ENCODE peak calls at places on chromosomes 7 and 10, in seven cellular contexts. D is astrocyte, T is AG04450, U is MM.1S, V is Panc1, F is adrenal gland, H is breast epithelium. S is an unnamed sample.
A peak's percentile ranks its signal among the peaks of the same experiment; 100 is the strongest.

GRCh38 chr7:144834516-144835165 is 1.2 kb downstream of the TPK1 start:
- DNase-seq in D (no peak), T (no peak), U (peak; percentile 24), V (no peak), F (peak; percentile 26), H (no peak), S (no peak)

GRCh38 chr7:1460757-1461639 is 1.7 kb upstream of the MICALL2 start:
- DNase-seq in D (peak; percentile 32), T (no peak), U (no peak), V (no peak), F (peak; percentile 87), H (peak; percentile 69), S (no peak)

GRCh38 chr7:47069385-47070076 is 512.4 kb downstream of the TNS3 start:
- DNase-seq in D (no peak), T (no peak), U (no peak), V (no peak), F (no peak), H (no peak), S (no peak)

GRCh38 chr7:127588019-127588696 is at the start of gene ARF5:
- DNase-seq in D (peak; percentile 48), T (peak; percentile 33), U (peak; percentile 92), V (no peak), F (peak; percentile 88), H (peak; percentile 86), S (peak; percentile 61)

GRCh38 chr10:22986771-22987542 is 59.1 kb downstream of the ARMC3 start:
- DNase-seq in D (peak; percentile 16), T (peak; percentile 1), U (peak; percentile 32), V (no peak), F (no peak), H (no peak), S (no peak)

GRCh38 chr10:28532223-28532508 is 752 bp upstream of the WAC start:
- DNase-seq in D (no peak), T (peak; percentile 6), U (no peak), V (no peak), F (peak; percentile 59), H (peak; percentile 62), S (peak; percentile 24)

GRCh38 chr7:129433823-129434171 is 435 bp upstream of the STRIP2 start:
- DNase-seq in D (no peak), T (no peak), U (no peak), V (peak; percentile 65), F (peak; percentile 61), H (peak; percentile 51), S (peak; percentile 52)

GRCh38 chr7:47391726-47392125 is 190.2 kb downstream of the TNS3 start:
- DNase-seq in D (no peak), T (no peak), U (no peak), V (no peak), F (no peak), H (no peak), S (no peak)

GRCh38 chr10:131569851-131570715 is 258.6 kb upstream of the TCERG1L start:
- DNase-seq in D (no peak), T (no peak), U (no peak), V (no peak), F (no peak), H (no peak), S (no peak)

GRCh38 chr7:100811480-100811879 is 15.8 kb downstream of the EPHB4 start:
- DNase-seq in D (no peak), T (no peak), U (no peak), V (no peak), F (no peak), H (no peak), S (no peak)

GRCh38 chr7:762891-763290 is 35.8 kb upstream of the PRKAR1B start:
- DNase-seq in D (no peak), T (no peak), U (no peak), V (no peak), F (no peak), H (no peak), S (no peak)

DNA sequence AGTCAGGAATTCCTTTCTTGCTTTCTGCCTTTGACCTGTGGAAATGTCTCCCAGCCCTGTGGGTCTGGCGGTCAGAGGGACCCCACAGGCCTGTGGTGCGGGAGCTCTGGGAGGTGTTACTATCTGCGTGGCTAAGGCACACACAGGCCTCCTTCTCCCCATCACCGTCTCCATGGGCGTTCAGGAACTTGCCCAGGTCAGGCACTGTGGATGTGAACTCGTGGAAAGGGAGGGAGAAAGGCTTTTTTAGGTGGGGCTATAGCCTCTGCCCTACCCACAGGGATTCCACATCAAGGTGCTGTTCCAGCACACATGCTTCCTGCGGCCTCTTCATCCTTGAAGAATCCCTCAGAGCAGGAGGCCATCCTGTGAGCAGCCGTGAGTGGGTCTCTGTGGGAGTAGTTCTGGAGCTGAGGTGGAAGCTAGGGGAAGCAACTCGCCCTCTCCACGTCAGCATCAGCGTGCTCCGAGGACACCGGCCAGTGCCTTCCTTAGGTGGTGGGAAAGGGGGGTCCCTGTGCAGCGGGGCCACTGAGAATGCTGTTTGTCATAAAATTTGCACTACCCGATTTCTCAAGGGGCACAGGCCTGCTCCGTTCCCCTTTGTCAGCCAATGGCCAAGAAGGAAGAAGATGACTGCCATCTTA is 7.5 kb upstream of the ATP6V0E2 start:
- DNase-seq in D (no peak), T (no peak), U (no peak), V (no peak), F (no peak), H (peak; percentile 6), S (no peak)
- H3K27ac ChIP-seq in D (no peak overlapping the region), T (no peak overlapping the region), U (no peak overlapping the region), V (no peak overlapping the region), F (no peak overlapping the region), H (no peak overlapping the region), S (no peak overlapping the region)

GRCh38 chr10:93812664-93813338 is 55.1 kb downstream of the LGI1 start:
- DNase-seq in D (no peak), T (no peak), U (no peak), V (no peak), F (no peak), H (no peak), S (no peak)

GRCh38 chr10:93815304-93816091 is 57.8 kb downstream of the LGI1 start:
- DNase-seq in D (no peak), T (no peak), U (no peak), V (no peak), F (no peak), H (no peak), S (no peak)

GRCh38 chr10:93816123-93816747 is 58.5 kb downstream of the LGI1 start:
- DNase-seq in D (peak; percentile 45), T (peak; percentile 7), U (peak; percentile 63), V (no peak), F (peak; percentile 68), H (peak; percentile 59), S (no peak)

GRCh38 chr10:93818086-93818485 is 60.4 kb downstream of the LGI1 start:
- DNase-seq in D (no peak), T (no peak), U (no peak), V (no peak), F (no peak), H (no peak), S (no peak)

GRCh38 chr10:93813507-93814465 is 56.0 kb downstream of the LGI1 start:
- DNase-seq in D (peak; percentile 27), T (no peak), U (peak; percentile 59), V (no peak), F (peak; percentile 81), H (no peak), S (peak; percentile 22)
- TF ChIP-seq CTCF in D (peak; percentile 26), T (peak; percentile 52), U (peak; percentile 82), V (peak; percentile 92), F (peak; percentile 51), H (peak; percentile 19), S (peak; percentile 60)

DNA sequence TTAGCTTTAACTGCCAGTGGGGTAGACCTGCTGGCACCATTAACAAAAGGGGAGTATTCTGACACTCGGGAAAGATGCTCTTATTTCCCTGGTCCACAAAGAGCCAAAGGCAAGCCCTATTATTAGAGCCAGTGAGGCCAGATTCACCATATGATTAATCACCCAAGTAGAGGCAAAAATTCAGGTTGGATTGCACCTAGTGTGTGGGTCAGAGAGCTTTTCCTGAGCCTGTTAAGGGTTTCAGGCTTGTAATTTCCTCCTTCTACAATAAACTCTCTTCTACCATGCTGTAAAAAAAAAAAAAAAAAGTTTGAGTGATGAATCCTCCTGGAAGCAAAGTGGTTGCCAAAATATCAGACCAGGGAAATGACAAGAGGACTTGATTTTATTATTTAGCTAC is 163.5 kb downstream of the MBL2 start:
- DNase-seq in D (no peak), T (no peak), U (no peak), V (no peak), F (no peak), H (no peak), S (no peak)
- H3K27ac ChIP-seq in D (no peak overlapping the region), T (no peak overlapping the region), U (no peak overlapping the region), V (no peak overlapping the region), F (no peak overlapping the region), H (no peak overlapping the region), S (no peak overlapping the region)

DNA sequence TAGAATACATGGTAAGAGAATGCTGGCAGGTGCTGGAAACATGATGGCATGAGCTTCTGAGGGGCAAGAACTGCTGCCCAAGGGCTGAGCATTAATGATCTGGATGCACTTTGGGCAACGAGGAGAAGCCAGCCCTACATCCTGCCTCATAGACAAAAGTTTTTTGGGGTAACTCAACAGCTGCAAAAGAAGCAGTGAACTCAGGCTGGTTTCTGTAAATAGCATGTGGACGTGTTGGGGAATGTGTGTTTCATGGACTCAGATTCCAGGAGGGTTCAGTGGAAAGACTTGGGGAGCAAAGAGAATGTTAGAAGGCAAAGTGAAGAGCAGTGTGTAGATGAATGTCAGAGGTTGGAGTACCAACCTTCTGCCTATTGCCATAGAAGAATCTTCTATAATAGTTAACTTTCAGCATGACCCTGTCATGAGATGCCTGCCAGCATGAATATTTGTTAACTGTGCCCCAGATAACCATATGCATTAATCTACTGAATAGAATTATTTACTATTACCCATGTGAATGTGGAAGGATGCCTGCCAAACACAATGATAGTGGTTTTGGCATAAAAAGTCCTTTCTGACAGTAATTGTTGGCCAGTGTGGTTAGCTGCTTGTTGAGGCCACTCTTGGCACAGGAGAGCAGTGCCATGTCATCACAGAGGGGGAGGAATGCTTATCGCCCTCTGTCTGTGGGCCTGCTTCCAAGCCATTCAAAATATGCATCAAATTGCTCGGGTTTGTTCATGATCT is 165.6 kb downstream of the WNT2 start:
- DNase-seq in D (peak; percentile 96), T (peak; percentile 59), U (no peak), V (no peak), F (peak; percentile 87), H (no peak), S (no peak)
- TF ChIP-seq CTCF in D (peak; percentile 23), T (peak; percentile 48), U (no peak), V (peak; percentile 16), F (peak; percentile 23), H (no peak), S (peak; percentile 42)

GRCh38 chr10:69452676-69453415 is 1.6 kb downstream of the TSPAN15 start:
- DNase-seq in D (no peak), T (no peak), U (no peak), V (no peak), F (no peak), H (no peak), S (no peak)

GRCh38 chr10:69453759-69454158 is 2.5 kb downstream of the TSPAN15 start:
- DNase-seq in D (no peak), T (no peak), U (no peak), V (no peak), F (no peak), H (no peak), S (no peak)

GRCh38 chr10:69449841-69450240 is 1.4 kb upstream of the TSPAN15 start:
- DNase-seq in D (no peak), T (no peak), U (peak; percentile 21), V (peak; percentile 69), F (peak; percentile 60), H (no peak), S (no peak)

GRCh38 chr10:69451209-69451783 is at the start of gene TSPAN15:
- DNase-seq in D (peak; percentile 57), T (no peak), U (peak; percentile 62), V (no peak), F (peak; percentile 82), H (peak; percentile 88), S (peak; percentile 64)

GRCh38 chr10:69451784-69452251 is 553 bp downstream of the TSPAN15 start:
- DNase-seq in D (no peak), T (no peak), U (no peak), V (no peak), F (no peak), H (peak; percentile 69), S (no peak)
- H3K27ac ChIP-seq in D (no peak overlapping the region), T (no peak overlapping the region), U (no peak overlapping the region), V (peak overlapping the region; percentile 90), F (no peak overlapping the region), H (peak overlapping the region; percentile 82), S (no peak overlapping the region)